ENCODE peak calls at places on chromosomes 3 and 15, in nine cellular contexts. One of them, this sample, is unnamed.

GRCh38 chr15:32994810-32995424 is 199.6 kb downstream of the FMN1 start:
- DNase-seq in endothelial cell of umbilical vein: peak
- DNase-seq in A549: peak
- DNase-seq in esophagus squamous epithelium: no peak
- DNase-seq in IMR-90: peak
- DNase-seq in right lobe of liver: no peak
- DNase-seq in esophagus muscularis mucosa: no peak
- DNase-seq in heart left ventricle: no peak
- DNase-seq in GM12891: no peak
- DNase-seq in this sample: no peak

GRCh38 chr3:76044601-76045600 is 259.6 kb upstream of the ZNF717 start:
- DNase-seq in endothelial cell of umbilical vein: no peak
- DNase-seq in A549: no peak
- DNase-seq in esophagus squamous epithelium: no peak
- DNase-seq in IMR-90: peak
- DNase-seq in right lobe of liver: peak
- DNase-seq in esophagus muscularis mucosa: no peak
- DNase-seq in heart left ventricle: no peak
- DNase-seq in GM12891: no peak
- DNase-seq in this sample: no peak

GRCh38 chr15:79240036-79240435 is 42.5 kb upstream of the ANKRD34C start:
- DNase-seq in endothelial cell of umbilical vein: no peak
- DNase-seq in A549: no peak
- DNase-seq in esophagus squamous epithelium: no peak
- DNase-seq in IMR-90: no peak
- DNase-seq in right lobe of liver: no peak
- DNase-seq in esophagus muscularis mucosa: peak
- DNase-seq in heart left ventricle: no peak
- DNase-seq in GM12891: no peak
- DNase-seq in this sample: no peak

GRCh38 chr3:65342084-65342683 is 654.4 kb upstream of the ADAMTS9 start:
- DNase-seq in endothelial cell of umbilical vein: peak
- DNase-seq in A549: peak
- DNase-seq in esophagus squamous epithelium: no peak
- DNase-seq in IMR-90: peak
- DNase-seq in right lobe of liver: peak
- DNase-seq in esophagus muscularis mucosa: no peak
- DNase-seq in heart left ventricle: no peak
- DNase-seq in GM12891: peak
- DNase-seq in this sample: no peak

GRCh38 chr15:41789237-41789636 is 15.0 kb downstream of the MAPKBP1 start:
- DNase-seq in endothelial cell of umbilical vein: no peak
- DNase-seq in A549: no peak
- DNase-seq in esophagus squamous epithelium: no peak
- DNase-seq in IMR-90: no peak
- DNase-seq in right lobe of liver: no peak
- DNase-seq in esophagus muscularis mucosa: no peak
- DNase-seq in heart left ventricle: no peak
- DNase-seq in GM12891: no peak
- DNase-seq in this sample: no peak

GRCh38 chr15:68318008-68318835 is 40.7 kb downstream of the FEM1B start:
- DNase-seq in endothelial cell of umbilical vein: no peak
- DNase-seq in A549: no peak
- DNase-seq in esophagus squamous epithelium: no peak
- DNase-seq in IMR-90: no peak
- DNase-seq in right lobe of liver: no peak
- DNase-seq in esophagus muscularis mucosa: no peak
- DNase-seq in heart left ventricle: no peak
- DNase-seq in GM12891: no peak
- DNase-seq in this sample: no peak

GRCh38 chr3:32640939-32641725 is 43.9 kb upstream of the CNOT10 start:
- DNase-seq in endothelial cell of umbilical vein: no peak
- DNase-seq in A549: no peak
- DNase-seq in esophagus squamous epithelium: no peak
- DNase-seq in IMR-90: peak
- DNase-seq in right lobe of liver: no peak
- DNase-seq in esophagus muscularis mucosa: peak
- DNase-seq in heart left ventricle: peak
- DNase-seq in GM12891: no peak
- DNase-seq in this sample: no peak

GRCh38 chr3:124384527-124384926 is 345.7 kb upstream of the UMPS start:
- DNase-seq in endothelial cell of umbilical vein: no peak
- DNase-seq in A549: no peak
- DNase-seq in esophagus squamous epithelium: no peak
- DNase-seq in IMR-90: no peak
- DNase-seq in right lobe of liver: no peak
- DNase-seq in esophagus muscularis mucosa: no peak
- DNase-seq in heart left ventricle: no peak
- DNase-seq in GM12891: no peak
- DNase-seq in this sample: no peak

GRCh38 chr3:148790841-148791240 is 36.8 kb upstream of the CPB1 start:
- DNase-seq in endothelial cell of umbilical vein: no peak
- DNase-seq in A549: no peak
- DNase-seq in esophagus squamous epithelium: no peak
- DNase-seq in IMR-90: no peak
- DNase-seq in right lobe of liver: no peak
- DNase-seq in esophagus muscularis mucosa: no peak
- DNase-seq in heart left ventricle: peak
- DNase-seq in GM12891: no peak
- DNase-seq in this sample: no peak

GRCh38 chr3:148794357-148794756 is 33.3 kb upstream of the CPB1 start:
- DNase-seq in endothelial cell of umbilical vein: no peak
- DNase-seq in A549: no peak
- DNase-seq in esophagus squamous epithelium: no peak
- DNase-seq in IMR-90: no peak
- DNase-seq in right lobe of liver: peak
- DNase-seq in esophagus muscularis mucosa: no peak
- DNase-seq in heart left ventricle: no peak
- DNase-seq in GM12891: no peak
- DNase-seq in this sample: no peak

GRCh38 chr3:148791955-148792354 is 35.7 kb upstream of the CPB1 start:
- DNase-seq in endothelial cell of umbilical vein: no peak
- DNase-seq in A549: no peak
- DNase-seq in esophagus squamous epithelium: no peak
- DNase-seq in IMR-90: no peak
- DNase-seq in right lobe of liver: no peak
- DNase-seq in esophagus muscularis mucosa: no peak
- DNase-seq in heart left ventricle: no peak
- DNase-seq in GM12891: no peak
- DNase-seq in this sample: no peak

GRCh38 chr3:148791296-148791695 is 36.3 kb upstream of the CPB1 start:
- DNase-seq in endothelial cell of umbilical vein: no peak
- DNase-seq in A549: no peak
- DNase-seq in esophagus squamous epithelium: no peak
- DNase-seq in IMR-90: no peak
- DNase-seq in right lobe of liver: no peak
- DNase-seq in esophagus muscularis mucosa: no peak
- DNase-seq in heart left ventricle: no peak
- DNase-seq in GM12891: no peak
- DNase-seq in this sample: no peak

DNA sequence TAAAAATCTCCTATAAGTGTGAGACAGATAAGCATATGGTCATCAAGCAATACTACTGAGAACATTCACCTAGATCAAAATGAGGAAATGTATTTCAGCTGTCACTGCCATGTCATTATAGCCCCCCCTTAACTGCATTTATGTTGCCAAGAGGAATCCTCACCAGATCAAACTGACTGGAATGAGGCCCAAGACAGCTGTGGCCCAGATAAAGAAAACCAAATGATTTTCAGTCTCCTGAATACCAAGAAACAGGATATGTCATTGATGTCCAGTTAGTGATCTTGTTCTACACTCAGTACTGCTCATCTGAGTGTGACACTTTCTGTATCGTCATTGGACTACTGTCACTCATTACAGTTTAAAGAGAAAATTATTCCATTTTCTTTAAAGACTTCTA is 35.1 kb upstream of the CPB1 start:
- DNase-seq in endothelial cell of umbilical vein: no peak
- DNase-seq in A549: no peak
- DNase-seq in esophagus squamous epithelium: no peak
- DNase-seq in IMR-90: no peak
- DNase-seq in right lobe of liver: no peak
- DNase-seq in esophagus muscularis mucosa: no peak
- DNase-seq in heart left ventricle: no peak
- DNase-seq in GM12891: no peak
- DNase-seq in this sample: no peak
- TF ChIP-seq POLR2A in endothelial cell of umbilical vein: no peak
- TF ChIP-seq POLR2A in A549: no peak
- TF ChIP-seq POLR2A in esophagus squamous epithelium: no peak
- TF ChIP-seq POLR2A in IMR-90: no peak
- TF ChIP-seq POLR2A in right lobe of liver: no peak
- TF ChIP-seq POLR2A in esophagus muscularis mucosa: no peak
- TF ChIP-seq POLR2A in heart left ventricle: no peak
- TF ChIP-seq POLR2A in GM12891: no peak
- TF ChIP-seq POLR2A in this sample: no peak

DNA sequence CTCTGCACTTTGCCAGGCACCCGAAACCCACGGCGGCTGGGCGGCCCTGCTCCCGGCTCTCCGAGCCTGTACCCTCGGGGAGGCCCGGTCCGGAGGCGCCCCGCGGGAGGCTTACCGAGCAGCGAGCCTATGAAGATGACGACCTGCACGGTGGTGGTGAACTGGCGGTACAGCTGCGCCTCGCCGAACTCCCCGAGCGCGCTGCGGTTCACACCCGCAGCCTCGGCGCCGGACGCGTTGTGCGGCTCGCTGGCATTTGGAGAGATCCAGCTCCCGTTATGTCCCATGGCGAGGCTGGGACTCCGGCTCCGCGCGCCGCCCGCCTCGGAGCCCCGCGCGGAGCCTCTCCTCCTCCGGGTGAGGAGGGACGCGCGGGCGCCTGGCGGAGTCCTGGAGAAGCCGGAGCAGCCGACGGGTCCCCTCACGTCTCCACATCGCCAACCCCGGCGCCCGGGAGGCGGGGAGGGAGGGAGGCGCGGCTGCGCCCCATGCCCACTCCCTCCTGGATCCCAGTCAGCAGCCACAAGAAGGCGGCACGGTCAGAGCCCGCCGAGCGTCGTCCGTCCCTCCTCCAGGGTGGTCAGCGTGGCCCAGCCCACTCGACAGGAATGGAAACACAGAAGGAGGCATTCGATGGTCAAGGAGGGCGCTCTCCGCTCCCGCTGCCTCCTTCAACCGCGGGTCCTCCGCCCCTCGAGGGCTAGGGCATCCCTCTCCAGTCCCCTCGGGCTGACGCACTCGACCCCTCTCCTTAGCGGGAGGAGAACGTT is at the start of gene GPR176:
- DNase-seq in endothelial cell of umbilical vein: peak
- DNase-seq in A549: peak
- DNase-seq in esophagus squamous epithelium: no peak
- DNase-seq in IMR-90: peak
- DNase-seq in right lobe of liver: peak
- DNase-seq in esophagus muscularis mucosa: no peak
- DNase-seq in heart left ventricle: peak
- DNase-seq in GM12891: peak
- DNase-seq in this sample: peak
- TF ChIP-seq POLR2A in endothelial cell of umbilical vein: peak
- TF ChIP-seq POLR2A in A549: no peak
- TF ChIP-seq POLR2A in esophagus squamous epithelium: no peak
- TF ChIP-seq POLR2A in IMR-90: peak
- TF ChIP-seq POLR2A in right lobe of liver: no peak
- TF ChIP-seq POLR2A in esophagus muscularis mucosa: no peak
- TF ChIP-seq POLR2A in heart left ventricle: peak
- TF ChIP-seq POLR2A in GM12891: no peak
- TF ChIP-seq POLR2A in this sample: no peak

DNA sequence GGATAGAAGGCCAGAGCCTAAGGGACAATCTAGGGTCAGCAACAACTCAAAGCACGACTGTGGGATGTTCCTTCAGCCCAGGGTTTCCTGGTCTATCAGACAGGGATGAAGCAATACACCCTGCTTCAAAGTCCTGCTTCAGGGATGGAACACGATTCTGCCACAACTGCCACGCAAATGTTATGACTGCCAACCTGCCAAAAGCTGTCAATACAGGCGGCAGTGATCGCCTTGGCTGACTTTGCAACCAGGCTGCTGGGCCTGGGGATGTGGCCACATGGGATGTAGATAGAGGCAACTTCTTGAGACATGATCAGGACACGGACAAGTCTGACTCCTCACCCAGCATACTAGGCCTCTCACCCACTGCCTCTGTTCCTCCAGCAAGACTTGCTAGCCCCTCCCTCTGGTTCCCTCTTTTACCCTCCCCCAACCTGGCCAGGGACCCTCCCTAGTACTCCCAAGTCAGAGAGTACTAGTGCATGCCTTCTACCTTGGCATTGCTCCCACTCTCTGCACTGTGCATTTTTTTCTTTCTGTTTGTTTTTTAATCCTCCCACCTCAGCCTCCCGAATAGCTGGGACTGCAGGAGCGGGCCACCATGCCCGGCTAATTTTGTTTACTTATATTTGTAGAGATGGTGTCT is 7.6 kb downstream of the CCDC12 start:
- DNase-seq in endothelial cell of umbilical vein: no peak
- DNase-seq in A549: no peak
- DNase-seq in esophagus squamous epithelium: no peak
- DNase-seq in IMR-90: no peak
- DNase-seq in right lobe of liver: peak
- DNase-seq in esophagus muscularis mucosa: no peak
- DNase-seq in heart left ventricle: no peak
- DNase-seq in GM12891: no peak
- DNase-seq in this sample: no peak
- TF ChIP-seq POLR2A in endothelial cell of umbilical vein: no peak
- TF ChIP-seq POLR2A in A549: no peak
- TF ChIP-seq POLR2A in esophagus squamous epithelium: no peak
- TF ChIP-seq POLR2A in IMR-90: no peak
- TF ChIP-seq POLR2A in right lobe of liver: no peak
- TF ChIP-seq POLR2A in esophagus muscularis mucosa: no peak
- TF ChIP-seq POLR2A in heart left ventricle: no peak
- TF ChIP-seq POLR2A in GM12891: no peak
- TF ChIP-seq POLR2A in this sample: no peak

GRCh38 chr3:13105181-13105580 is 32.0 kb upstream of the IQSEC1 start:
- DNase-seq in endothelial cell of umbilical vein: no peak
- DNase-seq in A549: no peak
- DNase-seq in esophagus squamous epithelium: no peak
- DNase-seq in IMR-90: no peak
- DNase-seq in right lobe of liver: peak
- DNase-seq in esophagus muscularis mucosa: no peak
- DNase-seq in heart left ventricle: no peak
- DNase-seq in GM12891: no peak
- DNase-seq in this sample: no peak

GRCh38 chr3:13104511-13104910 is 31.3 kb upstream of the IQSEC1 start:
- DNase-seq in endothelial cell of umbilical vein: no peak
- DNase-seq in A549: no peak
- DNase-seq in esophagus squamous epithelium: no peak
- DNase-seq in IMR-90: no peak
- DNase-seq in right lobe of liver: peak
- DNase-seq in esophagus muscularis mucosa: no peak
- DNase-seq in heart left ventricle: no peak
- DNase-seq in GM12891: no peak
- DNase-seq in this sample: no peak

GRCh38 chr3:13103416-13104058 is 30.3 kb upstream of the IQSEC1 start:
- DNase-seq in endothelial cell of umbilical vein: no peak
- DNase-seq in A549: no peak
- DNase-seq in esophagus squamous epithelium: no peak
- DNase-seq in IMR-90: no peak
- DNase-seq in right lobe of liver: peak
- DNase-seq in esophagus muscularis mucosa: no peak
- DNase-seq in heart left ventricle: no peak
- DNase-seq in GM12891: no peak
- DNase-seq in this sample: no peak

GRCh38 chr3:13099707-13100106 is 26.5 kb upstream of the IQSEC1 start:
- DNase-seq in endothelial cell of umbilical vein: no peak
- DNase-seq in A549: no peak
- DNase-seq in esophagus squamous epithelium: no peak
- DNase-seq in IMR-90: no peak
- DNase-seq in right lobe of liver: no peak
- DNase-seq in esophagus muscularis mucosa: no peak
- DNase-seq in heart left ventricle: no peak
- DNase-seq in GM12891: no peak
- DNase-seq in this sample: no peak

DNA sequence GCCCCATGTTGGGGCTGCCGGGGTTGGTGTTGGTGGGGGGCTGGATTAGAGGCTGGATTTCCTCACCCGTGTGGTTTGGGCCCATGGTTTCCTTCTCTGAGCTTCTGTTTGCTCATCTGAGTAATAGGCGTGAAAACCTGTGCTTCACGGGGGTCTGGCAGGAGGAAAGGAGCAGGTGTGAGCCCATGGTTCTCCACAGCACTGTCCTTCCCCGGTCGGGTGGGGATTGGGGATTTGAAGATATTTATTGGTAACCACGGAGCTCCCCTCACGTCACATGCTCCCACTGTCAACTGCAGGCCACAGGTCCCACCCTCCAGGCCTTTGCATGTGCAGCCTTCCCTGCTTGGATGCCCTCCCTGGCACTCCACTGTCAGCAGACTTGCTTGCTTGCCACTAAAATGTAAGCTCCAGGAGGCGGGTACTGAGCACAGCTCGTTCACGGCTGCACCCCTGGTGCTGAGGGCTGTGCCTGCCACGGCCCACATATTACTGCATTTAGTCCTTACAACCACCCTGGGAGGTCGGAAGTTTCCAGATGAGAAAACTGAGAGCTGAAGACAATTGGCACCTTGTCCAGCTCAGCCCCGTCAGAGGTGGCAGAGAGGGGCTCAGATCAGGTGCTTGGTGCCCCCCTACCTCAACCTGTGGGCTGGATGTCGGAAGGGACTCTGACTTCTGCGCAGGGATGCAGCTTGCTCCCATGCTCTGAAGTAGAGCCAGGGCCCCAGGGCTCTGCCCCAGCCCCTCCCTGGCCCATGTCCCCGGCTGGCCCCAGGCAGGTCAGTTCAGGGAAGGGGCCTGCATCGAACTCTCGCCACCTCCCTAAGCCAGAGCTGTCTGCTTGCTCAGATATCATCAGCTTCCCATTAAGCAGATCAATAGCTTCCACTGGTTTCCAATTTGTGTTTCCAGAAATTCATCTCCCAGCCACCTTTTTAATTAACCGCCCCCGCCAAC is 29.4 kb upstream of the IQSEC1 start:
- DNase-seq in endothelial cell of umbilical vein: no peak
- DNase-seq in A549: no peak
- DNase-seq in esophagus squamous epithelium: no peak
- DNase-seq in IMR-90: no peak
- DNase-seq in right lobe of liver: no peak
- DNase-seq in esophagus muscularis mucosa: no peak
- DNase-seq in heart left ventricle: no peak
- DNase-seq in GM12891: no peak
- DNase-seq in this sample: no peak
- TF ChIP-seq POLR2A in endothelial cell of umbilical vein: no peak
- TF ChIP-seq POLR2A in A549: no peak
- TF ChIP-seq POLR2A in esophagus squamous epithelium: no peak
- TF ChIP-seq POLR2A in IMR-90: no peak
- TF ChIP-seq POLR2A in right lobe of liver: no peak
- TF ChIP-seq POLR2A in esophagus muscularis mucosa: no peak
- TF ChIP-seq POLR2A in heart left ventricle: no peak
- TF ChIP-seq POLR2A in GM12891: no peak
- TF ChIP-seq POLR2A in this sample: no peak

This sample was measured in GM12892.